ENCODE peak calls at places on chromosome 5, in four cellular contexts. One of them, this sample, is unnamed.

GRCh38 chr5:54551906-54552305 is 34.3 kb downstream of the SNX18 start:
- DNase-seq in effector CD4-positive, alpha-beta T cell: no peak
- DNase-seq in EL: no peak
- DNase-seq in lung microvascular endothelial cell: no peak
- DNase-seq in this sample: no peak

GRCh38 chr5:173435543-173435942 is 107.3 kb upstream of the STC2 start:
- DNase-seq in EL: no peak
- DNase-seq in effector CD4-positive, alpha-beta T cell: no peak
- DNase-seq in lung microvascular endothelial cell: no peak
- DNase-seq in this sample: no peak

GRCh38 chr5:137218896-137219295 is 280.2 kb downstream of the SPOCK1 start:
- DNase-seq in lung microvascular endothelial cell: no peak
- DNase-seq in EL: no peak
- DNase-seq in effector CD4-positive, alpha-beta T cell: no peak
- DNase-seq in this sample: no peak

GRCh38 chr5:175654807-175655206 is 3.1 kb upstream of the HRH2 start:
- DNase-seq in EL: no peak
- DNase-seq in effector CD4-positive, alpha-beta T cell: no peak
- DNase-seq in lung microvascular endothelial cell: no peak
- DNase-seq in this sample: no peak

GRCh38 chr5:110625376-110625999 is 101.0 kb downstream of the TMEM232 start:
- DNase-seq in effector CD4-positive, alpha-beta T cell: no peak
- DNase-seq in lung microvascular endothelial cell: peak; percentile 50
- DNase-seq in EL: peak; percentile 6
- DNase-seq in this sample: peak; percentile 70

GRCh38 chr5:30099634-30100033 is 1093.9 kb upstream of the CDH6 start:
- DNase-seq in lung microvascular endothelial cell: no peak
- DNase-seq in effector CD4-positive, alpha-beta T cell: no peak
- DNase-seq in EL: no peak
- DNase-seq in this sample: peak; percentile 90

GRCh38 chr5:54514269-54514668 is 3.3 kb upstream of the SNX18 start:
- DNase-seq in lung microvascular endothelial cell: no peak
- DNase-seq in effector CD4-positive, alpha-beta T cell: no peak
- DNase-seq in EL: peak; percentile 39
- DNase-seq in this sample: peak; percentile 38

GRCh38 chr5:177416334-177416733 is 7.0 kb upstream of the F12 start:
- DNase-seq in lung microvascular endothelial cell: peak; percentile 61
- DNase-seq in EL: no peak
- DNase-seq in effector CD4-positive, alpha-beta T cell: no peak
- DNase-seq in this sample: no peak

GRCh38 chr5:1757511-1757910 is 42.1 kb downstream of the MRPL36 start:
- DNase-seq in effector CD4-positive, alpha-beta T cell: no peak
- DNase-seq in lung microvascular endothelial cell: no peak
- DNase-seq in EL: no peak
- DNase-seq in this sample: no peak

GRCh38 chr5:178104492-178104891 is 8.8 kb upstream of the N4BP3 start:
- DNase-seq in lung microvascular endothelial cell: no peak
- DNase-seq in EL: no peak
- DNase-seq in effector CD4-positive, alpha-beta T cell: no peak
- DNase-seq in this sample: no peak

GRCh38 chr5:150255659-150256415 is 33.7 kb downstream of the CAMK2A start:
- DNase-seq in effector CD4-positive, alpha-beta T cell: no peak
- DNase-seq in EL: no peak
- DNase-seq in lung microvascular endothelial cell: peak; percentile 52
- DNase-seq in this sample: no peak

GRCh38 chr5:137392261-137392660 is 106.9 kb downstream of the SPOCK1 start:
- DNase-seq in EL: no peak
- DNase-seq in lung microvascular endothelial cell: no peak
- DNase-seq in effector CD4-positive, alpha-beta T cell: no peak
- DNase-seq in this sample: no peak

GRCh38 chr5:133552925-133553525 is 59.3 kb downstream of the FSTL4 start:
- DNase-seq in lung microvascular endothelial cell: peak; percentile 71
- DNase-seq in effector CD4-positive, alpha-beta T cell: peak; percentile 12
- DNase-seq in EL: peak; percentile 58
- DNase-seq in this sample: peak; percentile 76

GRCh38 chr5:1484416-1485319 is 39.1 kb downstream of the LPCAT1 start:
- DNase-seq in lung microvascular endothelial cell: no peak
- DNase-seq in EL: no peak
- DNase-seq in effector CD4-positive, alpha-beta T cell: no peak
- DNase-seq in this sample: no peak

GRCh38 chr5:88769165-88769564 is 113.8 kb downstream of the MEF2C start:
- DNase-seq in lung microvascular endothelial cell: no peak
- DNase-seq in EL: no peak
- DNase-seq in effector CD4-positive, alpha-beta T cell: no peak
- DNase-seq in this sample: no peak

GRCh38 chr5:141492168-141492885 is 3.4 kb downstream of the PCDHGC5 start:
- DNase-seq in lung microvascular endothelial cell: peak; percentile 11
- DNase-seq in effector CD4-positive, alpha-beta T cell: no peak
- DNase-seq in EL: no peak
- DNase-seq in this sample: no peak

GRCh38 chr5:50564079-50564478 is 102.4 kb upstream of the PARP8 start:
- DNase-seq in EL: no peak
- DNase-seq in lung microvascular endothelial cell: no peak
- DNase-seq in effector CD4-positive, alpha-beta T cell: no peak
- DNase-seq in this sample: no peak

GRCh38 chr5:2617461-2617860 is 134.0 kb downstream of the IRX2 start:
- DNase-seq in lung microvascular endothelial cell: no peak
- DNase-seq in EL: no peak
- DNase-seq in effector CD4-positive, alpha-beta T cell: no peak
- DNase-seq in this sample: no peak

GRCh38 chr5:160054831-160055230 is 45.9 kb downstream of the TTC1 start:
- DNase-seq in effector CD4-positive, alpha-beta T cell: no peak
- DNase-seq in EL: peak; percentile 68
- DNase-seq in lung microvascular endothelial cell: no peak
- DNase-seq in this sample: no peak

GRCh38 chr5:132190161-132190817 is 37.4 kb downstream of the P4HA2 start:
- DNase-seq in effector CD4-positive, alpha-beta T cell: no peak
- DNase-seq in EL: peak; percentile 74
- DNase-seq in lung microvascular endothelial cell: peak; percentile 86
- DNase-seq in this sample: peak; percentile 84

GRCh38 chr5:150161242-150162141 is 5.1 kb upstream of the CDX1 start:
- DNase-seq in EL: peak; percentile 78
- DNase-seq in effector CD4-positive, alpha-beta T cell: peak; percentile 49
- DNase-seq in lung microvascular endothelial cell: peak; percentile 74
- DNase-seq in this sample: peak; percentile 87